ENCODE peak calls at places on chromosomes 4 and X, in seven cellular contexts. J is astrocyte of the spinal cord, C is bronchial epithelial cell, E is Peyer's patch, T is endothelial cell, V is neural progenitor cell, R is GM06990. K is an unnamed sample.

GRCh38 chr4:83112678-83113428 is 1.7 kb downstream of the PLAC8 start:
- DNase-seq in J (peak), C (no peak), E (no peak), T (no peak), V (no peak), R (peak), K (no peak)

GRCh38 chr4:11777447-11777846 is 348.8 kb upstream of the HS3ST1 start:
- DNase-seq in J (no peak), C (no peak), E (no peak), T (no peak), V (no peak), R (no peak), K (no peak)

GRCh38 chrX:123884809-123885408 is 25.1 kb downstream of the XIAP start:
- DNase-seq in J (peak), C (peak), E (peak), T (peak), V (peak), R (no peak), K (peak)

GRCh38 chrX:117607571-117607970 is 509.0 kb downstream of the KLHL13 start:
- DNase-seq in J (no peak), C (no peak), E (no peak), T (no peak), V (no peak), R (no peak), K (no peak)

GRCh38 chrX:70470850-70471289 is 26.2 kb downstream of the DLG3 start:
- DNase-seq in J (peak), C (peak), E (no peak), T (no peak), V (no peak), R (peak), K (no peak)

GRCh38 chr4:163385466-163385865 is 41.8 kb downstream of the NPY5R start:
- DNase-seq in J (no peak), C (peak), E (no peak), T (no peak), V (no peak), R (no peak), K (no peak)

GRCh38 chr4:71186566-71187398 is 152.0 kb upstream of the SLC4A4 start:
- DNase-seq in J (peak), C (no peak), E (no peak), T (peak), V (peak), R (peak), K (peak)

GRCh38 chr4:152936446-152937279 is 540 bp downstream of the FHDC1 start:
- DNase-seq in J (no peak), C (no peak), E (no peak), T (peak), V (peak), R (peak), K (peak)

GRCh38 chr4:88037447-88037846 is 30.0 kb downstream of the PKD2 start:
- DNase-seq in J (no peak), C (no peak), E (no peak), T (no peak), V (no peak), R (no peak), K (no peak)

GRCh38 chrX:134782796-134783195 is 124.5 kb upstream of the PLAC1 start:
- DNase-seq in J (peak), C (peak), E (no peak), T (peak), V (peak), R (no peak), K (no peak)

GRCh38 chr4:156838761-156839160 is 132.8 kb downstream of the PDGFC start:
- DNase-seq in J (no peak), C (no peak), E (no peak), T (no peak), V (peak), R (no peak), K (no peak)

GRCh38 chrX:65601530-65602281 is 65.7 kb upstream of the MSN start:
- DNase-seq in J (peak), C (peak), E (peak), T (peak), V (no peak), R (peak), K (no peak)

GRCh38 chr4:126691797-126692196 is 941.0 kb upstream of the INTU start:
- DNase-seq in J (no peak), C (no peak), E (no peak), T (no peak), V (no peak), R (no peak), K (no peak)

GRCh38 chrX:109954955-109955354 is 48.0 kb upstream of the TMEM164 start:
- DNase-seq in J (no peak), C (peak), E (no peak), T (no peak), V (no peak), R (no peak), K (no peak)

GRCh38 chr4:38177792-38178665 is 217.8 kb downstream of the PTTG2 start:
- DNase-seq in J (no peak), C (no peak), E (peak), T (no peak), V (no peak), R (no peak), K (no peak)

GRCh38 chrX:108199691-108200090 is 108.1 kb downstream of the ATG4A start:
- DNase-seq in J (peak), C (peak), E (no peak), T (peak), V (peak), R (no peak), K (no peak)

GRCh38 chr4:184503869-184504300 is 29.5 kb upstream of the IRF2 start:
- DNase-seq in J (no peak), C (peak), E (peak), T (no peak), V (no peak), R (no peak), K (no peak)

GRCh38 chrX:71225661-71226060 is 2.6 kb downstream of the GJB1 start:
- DNase-seq in J (no peak), C (no peak), E (no peak), T (no peak), V (no peak), R (no peak), K (no peak)

GRCh38 chr4:3212391-3213100 is 36.4 kb upstream of the MSANTD1 start:
- DNase-seq in J (no peak), C (no peak), E (no peak), T (no peak), V (no peak), R (no peak), K (no peak)

GRCh38 chr4:118337954-118338353 is 14.8 kb downstream of the PRSS12 start:
- DNase-seq in J (no peak), C (no peak), E (no peak), T (no peak), V (no peak), R (no peak), K (no peak)

GRCh38 chrX:103919336-103919682 is 43.1 kb upstream of the TMSB15B start:
- DNase-seq in J (peak), C (peak), E (peak), T (no peak), V (no peak), R (no peak), K (no peak)

GRCh38 chrX:148632444-148632843 is 132.0 kb downstream of the AFF2 start:
- DNase-seq in J (no peak), C (no peak), E (no peak), T (no peak), V (no peak), R (no peak), K (no peak)

GRCh38 chrX:17689971-17690409 is 47.3 kb upstream of the SCML1 start:
- DNase-seq in J (peak), C (peak), E (no peak), T (peak), V (peak), R (no peak), K (peak)

GRCh38 chrX:41922694-41923171 is 621 bp downstream of the CASK start:
- DNase-seq in J (no peak), C (no peak), E (peak), T (peak), V (peak), R (peak), K (no peak)

GRCh38 chr4:35802644-35803043 is 441.7 kb downstream of the ARAP2 start:
- DNase-seq in J (no peak), C (no peak), E (no peak), T (no peak), V (no peak), R (no peak), K (no peak)

GRCh38 chr4:81069706-81070331 is 39.3 kb downstream of the BMP3 start:
- DNase-seq in J (peak), C (peak), E (peak), T (peak), V (peak), R (peak), K (peak)

GRCh38 chr4:173935622-173936405 is 347.7 kb downstream of the FBXO8 start:
- DNase-seq in J (no peak), C (peak), E (no peak), T (no peak), V (no peak), R (no peak), K (no peak)

GRCh38 chrX:81708506-81708905 is 506.6 kb downstream of the SH3BGRL start:
- DNase-seq in J (no peak), C (no peak), E (no peak), T (no peak), V (no peak), R (no peak), K (no peak)

GRCh38 chr4:126986828-126987227 is 645.9 kb upstream of the INTU start:
- DNase-seq in J (peak), C (peak), E (no peak), T (no peak), V (no peak), R (no peak), K (no peak)

GRCh38 chr4:27861381-27861787 is 1000.7 kb downstream of the STIM2 start:
- DNase-seq in J (peak), C (peak), E (no peak), T (peak), V (peak), R (no peak), K (no peak)

GRCh38 chrX:3268804-3269203 is 77.6 kb downstream of the MXRA5 start:
- DNase-seq in J (no peak), C (peak), E (no peak), T (no peak), V (no peak), R (no peak), K (no peak)

GRCh38 chr4:41653523-41653922 is 95.0 kb downstream of the PHOX2B start:
- DNase-seq in J (no peak), C (no peak), E (no peak), T (no peak), V (no peak), R (no peak), K (no peak)

GRCh38 chr4:108080752-108081151 is 88.0 kb downstream of the LEF1 start:
- DNase-seq in J (no peak), C (no peak), E (no peak), T (no peak), V (no peak), R (no peak), K (no peak)

GRCh38 chrX:120514236-120514635 is 45.1 kb upstream of the LAMP2 start:
- DNase-seq in J (peak), C (peak), E (no peak), T (peak), V (peak), R (no peak), K (no peak)
- TF ChIP-seq CTCF in J (peak), C (peak), E (no peak), T (no peak), V (peak), R (peak), K (peak)

GRCh38 chrX:47390676-47391234 is 20.4 kb downstream of the ZNF157 start:
- DNase-seq in J (no peak), C (no peak), E (no peak), T (no peak), V (no peak), R (no peak), K (no peak)
- TF ChIP-seq CTCF in J (no peak), C (no peak), E (no peak), T (no peak), V (no peak), R (no peak), K (no peak)

GRCh38 chr4:140426610-140427103 is 791 bp downstream of the CLGN start:
- DNase-seq in J (peak), C (no peak), E (no peak), T (peak), V (peak), R (peak), K (peak)
- TF ChIP-seq CTCF in J (peak), C (no peak), E (no peak), T (no peak), V (peak), R (peak), K (no peak)

DNA sequence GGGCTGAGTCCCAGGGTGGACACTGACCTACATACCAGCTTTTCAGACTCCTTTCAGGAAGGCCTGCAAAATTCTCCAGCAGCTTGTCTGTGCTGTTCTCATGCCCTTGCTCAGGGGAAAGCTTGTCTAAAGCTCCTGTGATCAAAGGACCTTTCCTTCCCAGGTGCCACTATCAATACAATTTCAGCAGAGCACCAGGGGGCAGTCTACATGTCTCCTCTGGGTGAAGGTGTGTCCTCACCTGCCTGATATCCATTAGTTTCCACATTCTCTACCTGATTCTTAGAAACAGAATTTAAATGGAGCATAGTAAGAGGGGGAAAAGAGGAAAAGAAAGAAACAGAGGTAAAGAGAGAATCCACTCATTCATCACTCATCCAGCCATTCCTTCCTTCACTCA is 114.2 kb downstream of the PPARGC1A start:
- DNase-seq in J (no peak), C (peak), E (no peak), T (no peak), V (no peak), R (no peak), K (no peak)
- TF ChIP-seq CTCF in J (no peak), C (peak), E (no peak), T (no peak), V (no peak), R (no peak), K (no peak)

GRCh38 chr4:165010991-165011390 is 20.8 kb upstream of the TRIM60 start:
- DNase-seq in J (no peak), C (no peak), E (no peak), T (no peak), V (no peak), R (no peak), K (no peak)

GRCh38 chr4:165011403-165011802 is 20.4 kb upstream of the TRIM60 start:
- DNase-seq in J (no peak), C (no peak), E (no peak), T (no peak), V (no peak), R (no peak), K (no peak)

GRCh38 chr4:165013691-165014090 is 18.1 kb upstream of the TRIM60 start:
- DNase-seq in J (no peak), C (no peak), E (no peak), T (no peak), V (no peak), R (no peak), K (no peak)

DNA sequence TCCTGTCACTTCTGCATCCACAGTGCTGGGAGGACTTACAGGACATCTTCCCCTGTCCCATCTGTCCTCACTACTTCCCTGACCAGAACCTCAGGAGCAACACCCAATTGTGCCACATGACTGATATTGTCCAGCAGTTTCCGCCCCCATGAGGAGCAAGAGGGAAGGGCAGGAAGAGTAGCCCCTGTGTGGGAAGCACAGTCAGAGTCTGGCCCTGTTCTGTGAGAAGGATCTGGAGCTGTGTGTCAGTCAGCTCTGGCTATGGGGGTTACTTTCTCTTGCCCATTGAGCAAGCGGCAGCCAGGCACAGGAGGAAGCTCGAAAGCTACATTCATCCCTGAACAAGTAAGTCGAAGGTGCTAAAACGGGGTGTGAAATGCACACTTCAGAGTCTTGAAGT is 14.8 kb upstream of the TRIM60 start:
- DNase-seq in J (no peak), C (no peak), E (no peak), T (peak), V (peak), R (no peak), K (no peak)
- TF ChIP-seq CTCF in J (no peak), C (no peak), E (no peak), T (no peak), V (peak), R (peak), K (peak)

DNA sequence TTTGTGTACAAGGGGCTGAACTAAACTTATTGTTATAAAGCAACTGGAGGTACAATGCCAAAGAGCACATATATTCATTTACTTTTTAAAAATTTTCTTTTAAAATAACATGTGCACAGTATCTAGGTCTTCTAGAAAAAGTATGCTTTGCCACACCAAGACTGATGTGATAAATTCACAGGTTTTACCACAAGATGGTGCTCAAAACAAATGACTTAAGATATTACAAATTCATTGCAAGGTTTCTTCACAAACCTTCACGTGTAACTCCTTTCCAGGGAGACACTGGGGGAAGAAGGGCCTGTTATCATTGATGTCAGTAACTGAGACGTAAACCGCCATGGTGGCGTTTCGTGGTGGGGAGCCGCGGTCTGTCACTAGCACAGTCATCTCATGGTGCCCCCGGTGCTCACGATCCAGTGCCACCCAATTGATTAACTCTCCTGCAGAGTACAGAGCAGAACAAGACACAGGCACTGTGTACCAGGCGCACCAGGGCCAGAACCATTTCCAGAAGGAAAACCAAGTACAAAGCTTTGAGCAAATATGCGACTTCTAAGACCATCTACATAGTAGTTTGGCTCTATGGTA is 162.2 kb downstream of the DCHS2 start:
- DNase-seq in J (peak), C (peak), E (no peak), T (no peak), V (peak), R (no peak), K (no peak)
- TF ChIP-seq CTCF in J (peak), C (no peak), E (no peak), T (peak), V (peak), R (peak), K (peak)

GRCh38 chrX:100368167-100368566 is 41.9 kb downstream of the PCDH19 start:
- DNase-seq in J (no peak), C (peak), E (no peak), T (peak), V (peak), R (no peak), K (peak)
- TF ChIP-seq CTCF in J (peak), C (peak), E (no peak), T (peak), V (peak), R (peak), K (no peak)

DNA sequence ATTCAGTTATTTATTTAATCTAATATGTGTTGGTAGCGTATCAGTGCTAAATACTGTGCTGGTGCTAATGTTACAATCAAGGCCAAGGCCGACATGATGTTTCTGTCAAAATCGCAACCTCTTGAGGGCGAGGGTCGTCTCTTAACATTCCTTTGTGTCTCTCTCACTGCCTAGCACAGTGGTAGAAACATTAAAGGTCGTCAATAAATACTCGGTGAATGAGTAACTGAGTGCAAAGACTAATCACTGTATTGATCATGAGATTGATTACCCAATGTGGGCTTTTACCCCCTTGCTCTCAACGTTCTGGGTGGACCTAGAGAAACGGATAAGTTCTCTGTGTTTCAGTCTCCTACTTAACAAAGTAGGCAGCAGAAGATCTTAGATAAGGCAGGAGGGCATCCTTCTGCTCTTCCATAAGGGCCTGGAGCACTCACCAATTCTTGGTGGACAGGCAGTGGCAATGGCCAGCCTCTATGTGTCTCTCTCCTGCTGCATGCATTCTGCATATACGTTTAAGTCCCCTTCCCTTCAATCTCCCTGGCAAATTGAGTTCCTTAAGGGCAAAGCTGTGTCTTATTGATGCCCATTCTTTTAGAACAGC is 30.1 kb downstream of the TMEM255A start:
- DNase-seq in J (no peak), C (no peak), E (no peak), T (no peak), V (no peak), R (no peak), K (no peak)
- TF ChIP-seq CTCF in J (no peak), C (no peak), E (no peak), T (no peak), V (no peak), R (no peak), K (no peak)

K was measured in GM13977.